ENCODE peak calls at places on chromosomes 12 and 14, in five cellular contexts. One of them, this sample, is unnamed.

GRCh38 chr14:30620178-30620577 is 1.9 kb upstream of the SCFD1 start:
- DNase-seq in T-helper 2 cell: no peak
- DNase-seq in PC-3: peak
- DNase-seq in iPS-NIHi11: no peak
- DNase-seq in SW480: peak
- DNase-seq in this sample: no peak

GRCh38 chr12:91590991-91591987 is 408.7 kb upstream of the DCN start:
- DNase-seq in iPS-NIHi11: no peak
- DNase-seq in T-helper 2 cell: no peak
- DNase-seq in SW480: no peak
- DNase-seq in PC-3: peak
- DNase-seq in this sample: no peak

GRCh38 chr12:89975578-89975977 is 266.9 kb upstream of the ATP2B1 start:
- DNase-seq in iPS-NIHi11: no peak
- DNase-seq in T-helper 2 cell: no peak
- DNase-seq in PC-3: no peak
- DNase-seq in SW480: no peak
- DNase-seq in this sample: no peak

GRCh38 chr14:92922883-92923743 is at the start of gene CHGA:
- DNase-seq in PC-3: no peak
- DNase-seq in SW480: peak
- DNase-seq in T-helper 2 cell: peak
- DNase-seq in iPS-NIHi11: peak
- DNase-seq in this sample: peak

GRCh38 chr14:91252901-91253794 is 8.6 kb upstream of the GPR68 start:
- DNase-seq in iPS-NIHi11: peak
- DNase-seq in PC-3: peak
- DNase-seq in T-helper 2 cell: peak
- DNase-seq in SW480: no peak
- DNase-seq in this sample: peak

GRCh38 chr12:109735825-109736551 is 22.4 kb downstream of the FAM222A start:
- DNase-seq in T-helper 2 cell: peak
- DNase-seq in SW480: no peak
- DNase-seq in PC-3: no peak
- DNase-seq in iPS-NIHi11: no peak
- DNase-seq in this sample: no peak

GRCh38 chr12:69064734-69065413 is 131.9 kb upstream of the CPM start:
- DNase-seq in iPS-NIHi11: no peak
- DNase-seq in SW480: no peak
- DNase-seq in PC-3: no peak
- DNase-seq in T-helper 2 cell: no peak
- DNase-seq in this sample: no peak

GRCh38 chr12:25382311-25383106 is 131.8 kb upstream of the KRAS start:
- DNase-seq in SW480: no peak
- DNase-seq in iPS-NIHi11: no peak
- DNase-seq in PC-3: no peak
- DNase-seq in T-helper 2 cell: no peak
- DNase-seq in this sample: no peak

GRCh38 chr12:12704593-12705230 is 8.7 kb upstream of the GPR19 start:
- DNase-seq in SW480: peak
- DNase-seq in iPS-NIHi11: peak
- DNase-seq in T-helper 2 cell: no peak
- DNase-seq in PC-3: peak
- DNase-seq in this sample: peak

GRCh38 chr12:68189766-68190700 is 30.5 kb upstream of the IFNG start:
- DNase-seq in PC-3: peak
- DNase-seq in T-helper 2 cell: no peak
- DNase-seq in iPS-NIHi11: no peak
- DNase-seq in SW480: peak
- DNase-seq in this sample: peak

GRCh38 chr14:94171208-94171607 is 2.9 kb upstream of the PPP4R4 start:
- DNase-seq in PC-3: peak
- DNase-seq in SW480: no peak
- DNase-seq in iPS-NIHi11: no peak
- DNase-seq in T-helper 2 cell: no peak
- DNase-seq in this sample: no peak

GRCh38 chr12:39105111-39105510 is 199.7 kb upstream of the CPNE8 start:
- DNase-seq in T-helper 2 cell: no peak
- DNase-seq in PC-3: no peak
- DNase-seq in SW480: no peak
- DNase-seq in iPS-NIHi11: no peak
- DNase-seq in this sample: no peak

GRCh38 chr12:92950011-92950410 is 20.9 kb upstream of the EEA1 start:
- DNase-seq in T-helper 2 cell: no peak
- DNase-seq in SW480: no peak
- DNase-seq in iPS-NIHi11: no peak
- DNase-seq in PC-3: no peak
- DNase-seq in this sample: no peak

GRCh38 chr12:18898469-18898868 is 160.6 kb downstream of the CAPZA3 start:
- DNase-seq in PC-3: no peak
- DNase-seq in T-helper 2 cell: no peak
- DNase-seq in SW480: no peak
- DNase-seq in iPS-NIHi11: no peak
- DNase-seq in this sample: peak

GRCh38 chr14:95311752-95312151 is 8.0 kb downstream of the CLMN start:
- DNase-seq in SW480: peak
- DNase-seq in iPS-NIHi11: no peak
- DNase-seq in PC-3: no peak
- DNase-seq in T-helper 2 cell: no peak
- DNase-seq in this sample: no peak

GRCh38 chr12:58925111-58925732 is 4.9 kb upstream of the LRIG3 start:
- DNase-seq in T-helper 2 cell: no peak
- DNase-seq in PC-3: no peak
- DNase-seq in iPS-NIHi11: no peak
- DNase-seq in SW480: no peak
- DNase-seq in this sample: peak

GRCh38 chr12:122366685-122367475 is 55.6 kb downstream of the CLIP1 start:
- DNase-seq in PC-3: peak
- DNase-seq in iPS-NIHi11: peak
- DNase-seq in SW480: peak
- DNase-seq in T-helper 2 cell: no peak
- DNase-seq in this sample: no peak

GRCh38 chr14:104708606-104709268 is 15.3 kb upstream of the ADSS1 start:
- DNase-seq in iPS-NIHi11: peak
- DNase-seq in T-helper 2 cell: peak
- DNase-seq in SW480: peak
- DNase-seq in PC-3: peak
- DNase-seq in this sample: peak